ENCODE peak calls at places on chromosomes 2 and 18, in seven cellular contexts. T is mesenchymal stem cell, H is neuronal stem cell, Q is IMR-90, D is H9, X is H1, K is trophoblast cell. M is an unnamed sample. For H3K27me3, the result is how much of the 10 kb centered on the place peaks cover.

GRCh38 chr18:59900222-59901128 is 679 bp downstream of the PMAIP1 start:
- DNase-seq in T (peak), H (peak), Q (peak), D (peak), X (peak), K (peak), M (peak)

GRCh38 chr2:20490300-20491181 is 43.7 kb downstream of the RHOB start:
- DNase-seq in T (no peak), H (no peak), Q (peak), D (no peak), X (no peak), K (no peak), M (no peak)

GRCh38 chr18:57839942-57840381 is 36.8 kb upstream of the ATP8B1 start:
- DNase-seq in T (peak), H (no peak), Q (peak), D (no peak), X (no peak), K (peak), M (no peak)

GRCh38 chr2:36807223-36807886 is 110.8 kb downstream of the VIT start:
- DNase-seq in T (no peak), H (no peak), Q (no peak), D (no peak), X (no peak), K (no peak), M (no peak)

GRCh38 chr18:58473071-58473470 is 155.8 kb downstream of the ALPK2 start:
- DNase-seq in T (no peak), H (no peak), Q (peak), D (no peak), X (no peak), K (no peak), M (no peak)

GRCh38 chr2:139805378-139805777 is 1025.2 kb upstream of the NXPH2 start:
- DNase-seq in T (no peak), H (no peak), Q (no peak), D (no peak), X (no peak), K (no peak), M (no peak)

GRCh38 chr2:188327518-188328205 is 36.0 kb downstream of the GULP1 start:
- DNase-seq in T (no peak), H (no peak), Q (no peak), D (no peak), X (no peak), K (no peak), M (no peak)

GRCh38 chr2:219596954-219597551 is 604 bp upstream of the STK11IP start:
- DNase-seq in T (no peak), H (no peak), Q (peak), D (no peak), X (no peak), K (peak), M (peak)

GRCh38 chr18:62280058-62280457 is 45.1 kb upstream of the TNFRSF11A start:
- DNase-seq in T (no peak), H (no peak), Q (no peak), D (no peak), X (no peak), K (no peak), M (no peak)

GRCh38 chr2:8677646-8678592 is 3.9 kb upstream of the ID2 start:
- DNase-seq in T (peak), H (peak), Q (peak), D (peak), X (peak), K (peak), M (peak)

GRCh38 chr2:48414980-48415764 is 114.8 kb upstream of the STON1 start:
- DNase-seq in T (peak), H (no peak), Q (no peak), D (no peak), X (no peak), K (peak), M (peak)

GRCh38 chr2:98875746-98876145 is 60.3 kb downstream of the CRACDL start:
- DNase-seq in T (no peak), H (no peak), Q (no peak), D (no peak), X (peak), K (no peak), M (no peak)

GRCh38 chr2:96891591-96892333 is 21.9 kb upstream of the SEMA4C start:
- DNase-seq in T (peak), H (no peak), Q (peak), D (no peak), X (no peak), K (no peak), M (peak)

GRCh38 chr2:111642576-111643327 is 241.2 kb downstream of the ANAPC1 start:
- DNase-seq in T (no peak), H (no peak), Q (no peak), D (no peak), X (no peak), K (no peak), M (peak)

GRCh38 chr2:37634914-37635358 is 36.5 kb downstream of the CDC42EP3 start:
- DNase-seq in T (no peak), H (no peak), Q (no peak), D (no peak), X (no peak), K (no peak), M (no peak)

GRCh38 chr2:9139491-9140443 is 66.8 kb upstream of the ASAP2 start:
- DNase-seq in T (peak), H (peak), Q (peak), D (peak), X (peak), K (peak), M (peak)

GRCh38 chr2:37636209-37637077 is 35.0 kb downstream of the CDC42EP3 start:
- DNase-seq in T (no peak), H (no peak), Q (no peak), D (no peak), X (no peak), K (no peak), M (no peak)

GRCh38 chr2:54149623-54150501 is 34.4 kb downstream of the ACYP2 start:
- DNase-seq in T (peak), H (no peak), Q (peak), D (no peak), X (no peak), K (peak), M (no peak)

GRCh38 chr18:13366977-13367892 is 148.7 kb downstream of the LDLRAD4 start:
- DNase-seq in T (no peak), H (no peak), Q (no peak), D (no peak), X (no peak), K (no peak), M (no peak)

GRCh38 chr2:3423492-3424170 is 44.1 kb downstream of the TRAPPC12 start:
- DNase-seq in T (peak), H (peak), Q (peak), D (peak), X (peak), K (peak), M (peak)

GRCh38 chr18:70373062-70373519 is 84.2 kb downstream of the SOCS6 start:
- DNase-seq in T (peak), H (no peak), Q (peak), D (no peak), X (no peak), K (peak), M (peak)

GRCh38 chr2:57892920-57893319 is 153.7 kb upstream of the VRK2 start:
- DNase-seq in T (no peak), H (no peak), Q (no peak), D (no peak), X (no peak), K (no peak), M (no peak)

GRCh38 chr18:41338341-41338740 is 616.7 kb upstream of the PIK3C3 start:
- DNase-seq in T (no peak), H (no peak), Q (no peak), D (no peak), X (no peak), K (no peak), M (no peak)

GRCh38 chr2:162065767-162066166 is 8.2 kb downstream of the DPP4 start:
- DNase-seq in T (no peak), H (no peak), Q (no peak), D (no peak), X (no peak), K (no peak), M (no peak)

GRCh38 chr18:45722899-45723298 is 1.1 kb upstream of the SLC14A1 start:
- DNase-seq in T (peak), H (peak), Q (peak), D (peak), X (peak), K (peak), M (peak)

DNA sequence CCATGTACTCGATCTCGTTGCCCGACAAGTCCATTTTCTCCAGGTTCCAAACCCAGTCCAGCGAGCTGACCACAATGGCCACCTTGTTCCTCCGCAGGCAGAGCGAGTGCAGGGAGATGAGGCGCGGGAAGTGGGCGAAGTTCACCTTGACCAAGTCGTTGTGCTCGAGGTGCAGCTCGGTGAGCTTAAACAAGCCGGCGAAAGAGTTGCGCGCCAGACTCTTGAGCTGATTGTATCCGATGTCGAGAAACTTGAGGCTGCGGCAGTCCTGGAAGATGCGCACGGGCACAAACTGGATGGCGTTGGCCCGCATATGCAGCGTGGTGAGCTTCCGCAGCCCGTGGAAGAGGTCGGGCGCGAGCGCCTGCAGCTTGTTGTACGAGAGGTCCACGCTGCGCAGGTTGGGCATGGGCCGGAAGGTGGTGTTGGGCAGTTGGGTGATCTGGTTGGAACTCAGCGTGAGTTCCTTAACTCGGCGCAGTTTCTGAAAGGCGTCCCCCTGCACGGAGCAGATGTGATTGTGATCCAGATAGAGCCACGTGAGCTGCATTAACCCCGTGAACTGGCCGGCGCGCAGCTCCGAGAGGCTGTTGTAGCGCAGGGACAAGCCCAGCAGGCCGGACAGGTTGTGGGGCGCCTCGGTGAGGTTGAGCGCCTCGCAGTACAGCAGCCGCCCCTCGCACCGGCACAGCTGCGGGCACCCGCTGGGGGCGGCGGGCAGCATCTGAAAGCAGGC is 1.4 kb downstream of the LRRTM1 start:
- DNase-seq in T (peak), H (no peak), Q (no peak), D (peak), X (peak), K (no peak), M (peak)
- H3K27me3 ChIP-seq in T (half or more), H (under half), Q (under half), D (under half), X (under half), K (under half), M (under half)

GRCh38 chr2:11482473-11483031 is 16.6 kb upstream of the E2F6 start:
- DNase-seq in T (no peak), H (peak), Q (no peak), D (peak), X (peak), K (peak), M (peak)
- H3K4me2 ChIP-seq in T (peak), H (peak), Q (no peak), D (peak), X (peak), K (peak), M (peak)

GRCh38 chr2:65722028-65722427 is 289.6 kb upstream of the SPRED2 start:
- DNase-seq in T (peak), H (peak), Q (peak), D (peak), X (no peak), K (peak), M (peak)
- H3K23ac ChIP-seq in T (no peak), H (no peak), Q (no peak), D (no peak), X (no peak), K (no peak), M (no peak)

GRCh38 chr2:222306393-222307137 is 7.8 kb upstream of the PAX3 start:
- DNase-seq in T (no peak), H (no peak), Q (no peak), D (peak), X (peak), K (no peak), M (no peak)
- H3K27me3 ChIP-seq in T (half or more), H (half or more), Q (half or more), D (half or more), X (half or more), K (half or more), M (half or more)

DNA sequence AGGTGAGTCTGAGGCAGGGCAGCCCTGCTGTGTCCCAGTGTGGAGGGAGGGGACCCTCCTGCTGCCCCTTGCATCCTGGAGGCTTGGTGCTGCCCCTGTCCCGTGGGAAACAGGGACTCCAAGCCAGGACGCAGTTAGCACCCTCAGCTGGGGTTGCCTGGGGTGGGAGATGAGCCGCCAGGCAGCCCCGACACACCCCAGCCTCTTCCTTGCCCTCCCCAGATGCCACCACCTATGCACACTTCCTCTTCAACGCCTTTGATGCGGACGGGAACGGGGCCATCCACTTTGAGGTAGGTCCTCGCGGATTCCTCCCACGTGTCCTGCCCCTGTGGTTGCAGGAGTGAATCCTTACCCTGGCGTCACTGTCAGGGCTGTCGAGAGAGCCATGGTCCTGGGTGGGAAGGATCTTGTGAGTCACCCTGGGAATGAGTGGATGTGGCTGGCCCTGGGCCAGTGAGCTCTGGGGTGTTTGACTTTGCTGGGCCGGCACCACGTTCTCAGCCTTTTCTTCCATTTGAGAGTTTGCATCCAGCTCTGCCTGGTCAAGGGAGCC is 27.5 kb upstream of the FAHD2A start:
- DNase-seq in T (no peak), H (no peak), Q (peak), D (peak), X (no peak), K (no peak), M (no peak)
- H3K4me2 ChIP-seq in T (no peak), H (no peak), Q (no peak), D (no peak), X (no peak), K (no peak), M (no peak)

GRCh38 chr2:180130403-180130802 is 123.3 kb upstream of the CWC22 start:
- DNase-seq in T (peak), H (no peak), Q (peak), D (no peak), X (no peak), K (no peak), M (no peak)

GRCh38 chr2:180128861-180129260 is 121.8 kb upstream of the CWC22 start:
- DNase-seq in T (no peak), H (no peak), Q (no peak), D (no peak), X (no peak), K (no peak), M (no peak)

GRCh38 chr2:180124273-180124881 is 117.3 kb upstream of the CWC22 start:
- DNase-seq in T (peak), H (peak), Q (peak), D (peak), X (no peak), K (peak), M (peak)

GRCh38 chr2:180122874-180123273 is 115.8 kb upstream of the CWC22 start:
- DNase-seq in T (peak), H (no peak), Q (peak), D (no peak), X (no peak), K (no peak), M (peak)

GRCh38 chr2:180125245-180125962 is 118.3 kb upstream of the CWC22 start:
- DNase-seq in T (peak), H (peak), Q (peak), D (peak), X (peak), K (peak), M (peak)
- H3K23ac ChIP-seq in T (no peak), H (no peak), Q (no peak), D (no peak), X (no peak), K (no peak), M (no peak)

GRCh38 chr2:27069961-27070618 is 1.4 kb downstream of the OST4 start:
- DNase-seq in T (no peak), H (no peak), Q (no peak), D (no peak), X (no peak), K (no peak), M (no peak)
- H3K27me3 ChIP-seq in T (under half), H (under half), Q (under half), D (under half), X (under half), K (under half), M (under half)

DNA sequence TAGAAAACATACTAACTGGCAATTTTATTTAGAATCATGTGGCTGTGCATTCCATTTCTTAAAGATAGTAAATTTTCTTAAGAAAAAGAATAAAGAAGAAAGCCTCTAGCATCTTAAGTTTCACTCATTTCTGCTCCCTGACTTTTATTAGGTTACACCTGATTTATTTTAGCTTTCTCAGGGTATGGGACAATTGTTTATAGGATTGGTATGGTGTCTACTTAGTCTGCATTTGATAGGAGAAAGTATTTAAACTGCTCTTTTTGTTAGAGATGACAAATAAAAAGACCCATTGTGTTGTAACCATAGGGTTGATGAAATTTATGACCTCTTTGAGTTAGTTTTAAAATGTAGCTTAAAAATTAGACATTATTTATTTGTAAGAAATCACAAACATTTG is 115.2 kb downstream of the PTPRM start:
- DNase-seq in T (no peak), H (no peak), Q (no peak), D (no peak), X (no peak), K (no peak), M (no peak)
- H3K4me2 ChIP-seq in T (no peak), H (no peak), Q (no peak), D (no peak), X (no peak), K (no peak), M (no peak)

DNA sequence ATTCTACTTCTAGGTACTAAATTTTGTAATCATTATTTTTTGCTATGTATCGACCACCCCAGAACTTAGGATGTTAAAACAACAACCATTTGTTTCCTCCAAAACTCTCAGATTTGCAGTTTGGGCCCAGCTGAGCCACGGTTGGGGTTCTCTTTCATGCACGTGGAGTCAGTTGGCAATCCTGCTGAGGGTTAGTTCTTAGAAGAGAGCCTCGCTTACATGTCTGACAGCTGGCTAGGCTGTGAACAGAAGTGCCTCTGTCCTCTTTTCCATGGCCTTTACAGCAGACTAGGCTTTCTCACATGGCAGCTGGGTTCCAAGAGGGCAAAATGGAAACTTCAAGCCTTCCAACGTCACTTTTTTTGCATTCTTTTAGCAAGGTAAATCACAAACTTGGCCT is 9.3 kb upstream of the RGPD4 start:
- DNase-seq in T (no peak), H (no peak), Q (no peak), D (no peak), X (no peak), K (no peak), M (no peak)
- H3K23ac ChIP-seq in T (no peak), H (no peak), Q (no peak), D (no peak), X (no peak), K (no peak), M (no peak)

GRCh38 chr2:157691131-157691530 is 62.5 kb upstream of the ACVR1C start:
- DNase-seq in T (no peak), H (no peak), Q (no peak), D (no peak), X (no peak), K (no peak), M (no peak)

GRCh38 chr2:157684940-157685466 is 56.3 kb upstream of the ACVR1C start:
- DNase-seq in T (no peak), H (no peak), Q (no peak), D (no peak), X (no peak), K (no peak), M (peak)

DNA sequence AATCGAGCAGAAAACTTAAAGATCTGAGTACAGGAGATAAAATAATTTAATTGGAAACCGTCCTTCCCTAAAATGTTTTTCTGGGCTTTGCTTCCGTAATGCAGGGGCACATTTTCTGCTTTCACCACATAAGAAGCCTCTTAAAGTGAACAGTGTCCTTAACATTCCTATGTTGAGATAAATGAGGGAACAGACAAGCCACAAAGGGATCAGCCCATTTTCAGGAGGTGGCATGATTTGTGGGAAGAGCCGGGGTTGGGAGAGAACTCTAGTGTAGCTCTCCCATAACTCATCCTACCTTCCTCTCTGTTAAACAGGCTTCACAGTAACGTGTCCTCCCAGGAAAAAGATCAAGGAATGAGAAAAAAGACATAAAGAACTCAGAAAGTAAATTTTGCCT is 56.9 kb upstream of the ACVR1C start:
- DNase-seq in T (peak), H (no peak), Q (no peak), D (no peak), X (no peak), K (no peak), M (no peak)
- H3K27me3 ChIP-seq in T (under half), H (under half), Q (under half), D (under half), X (half or more), K (under half), M (under half)

M was measured in mesendoderm.